ENCODE peak calls at places on chromosomes 16 and 17, in nine cellular contexts. One of them, this sample, is unnamed.
A peak's percentile ranks its signal among the peaks of the same experiment; 100 is the strongest.

GRCh38 chr17:7982666-7983065 is 19.7 kb upstream of the GUCY2D start:
- DNase-seq in bronchial epithelial cell: peak; percentile 35
- DNase-seq in cardiac fibroblast: peak; percentile 44
- DNase-seq in activated B cell treated with CpG ODN at 0.5 μM for 24 hours: no peak
- DNase-seq in PC-3: peak; percentile 51
- DNase-seq in Calu3: no peak
- DNase-seq in suprapubic skin: no peak
- DNase-seq in AG09319: no peak
- DNase-seq in GM12865: no peak
- DNase-seq in this sample: peak; percentile 72

GRCh38 chr17:76155988-76156661 is 15.1 kb upstream of the FOXJ1 start:
- DNase-seq in AG09319: no peak
- DNase-seq in GM12865: no peak
- DNase-seq in PC-3: no peak
- DNase-seq in cardiac fibroblast: no peak
- DNase-seq in suprapubic skin: no peak
- DNase-seq in activated B cell treated with CpG ODN at 0.5 μM for 24 hours: no peak
- DNase-seq in Calu3: no peak
- DNase-seq in bronchial epithelial cell: no peak
- DNase-seq in this sample: peak; percentile 57

GRCh38 chr17:10034719-10035475 is 129.8 kb upstream of the RCVRN start:
- DNase-seq in cardiac fibroblast: no peak
- DNase-seq in activated B cell treated with CpG ODN at 0.5 μM for 24 hours: no peak
- DNase-seq in PC-3: no peak
- DNase-seq in AG09319: no peak
- DNase-seq in GM12865: no peak
- DNase-seq in bronchial epithelial cell: no peak
- DNase-seq in suprapubic skin: no peak
- DNase-seq in Calu3: no peak
- DNase-seq in this sample: no peak

GRCh38 chr16:87538594-87538993 is 45.8 kb upstream of the ZCCHC14 start:
- DNase-seq in Calu3: no peak
- DNase-seq in PC-3: no peak
- DNase-seq in bronchial epithelial cell: no peak
- DNase-seq in suprapubic skin: no peak
- DNase-seq in GM12865: no peak
- DNase-seq in AG09319: peak; percentile 40
- DNase-seq in cardiac fibroblast: peak; percentile 23
- DNase-seq in activated B cell treated with CpG ODN at 0.5 μM for 24 hours: no peak
- DNase-seq in this sample: no peak

GRCh38 chr17:18626152-18626870 is 17.9 kb downstream of the TBC1D28 start:
- DNase-seq in bronchial epithelial cell: no peak
- DNase-seq in cardiac fibroblast: no peak
- DNase-seq in suprapubic skin: no peak
- DNase-seq in AG09319: no peak
- DNase-seq in activated B cell treated with CpG ODN at 0.5 μM for 24 hours: no peak
- DNase-seq in GM12865: no peak
- DNase-seq in Calu3: no peak
- DNase-seq in PC-3: no peak
- DNase-seq in this sample: no peak

GRCh38 chr17:8012996-8013640 is 10.7 kb downstream of the GUCY2D start:
- DNase-seq in suprapubic skin: no peak
- DNase-seq in GM12865: no peak
- DNase-seq in cardiac fibroblast: no peak
- DNase-seq in AG09319: no peak
- DNase-seq in activated B cell treated with CpG ODN at 0.5 μM for 24 hours: no peak
- DNase-seq in PC-3: no peak
- DNase-seq in Calu3: no peak
- DNase-seq in bronchial epithelial cell: no peak
- DNase-seq in this sample: no peak

GRCh38 chr17:75848523-75849303 is 4.5 kb upstream of the UNC13D start:
- DNase-seq in activated B cell treated with CpG ODN at 0.5 μM for 24 hours: peak; percentile 60
- DNase-seq in bronchial epithelial cell: peak; percentile 58
- DNase-seq in cardiac fibroblast: peak; percentile 65
- DNase-seq in suprapubic skin: peak; percentile 86
- DNase-seq in AG09319: no peak
- DNase-seq in PC-3: peak; percentile 85
- DNase-seq in GM12865: peak; percentile 80
- DNase-seq in Calu3: peak; percentile 82
- DNase-seq in this sample: peak; percentile 97

GRCh38 chr17:76353599-76354316 is at the start of gene PRPSAP1:
- DNase-seq in Calu3: peak; percentile 87
- DNase-seq in AG09319: peak; percentile 60
- DNase-seq in PC-3: peak; percentile 97
- DNase-seq in bronchial epithelial cell: peak; percentile 87
- DNase-seq in suprapubic skin: peak; percentile 91
- DNase-seq in cardiac fibroblast: peak; percentile 96
- DNase-seq in GM12865: peak; percentile 95
- DNase-seq in activated B cell treated with CpG ODN at 0.5 μM for 24 hours: peak; percentile 83
- DNase-seq in this sample: peak; percentile 96

GRCh38 chr16:27428035-27428785 is 26.2 kb downstream of the IL21R start:
- DNase-seq in Calu3: no peak
- DNase-seq in activated B cell treated with CpG ODN at 0.5 μM for 24 hours: peak; percentile 18
- DNase-seq in cardiac fibroblast: no peak
- DNase-seq in bronchial epithelial cell: no peak
- DNase-seq in GM12865: peak; percentile 62
- DNase-seq in AG09319: no peak
- DNase-seq in suprapubic skin: peak; percentile 8
- DNase-seq in PC-3: no peak
- DNase-seq in this sample: peak; percentile 9

GRCh38 chr17:75850928-75851692 is 4.0 kb downstream of the WBP2 start:
- DNase-seq in activated B cell treated with CpG ODN at 0.5 μM for 24 hours: no peak
- DNase-seq in suprapubic skin: no peak
- DNase-seq in bronchial epithelial cell: no peak
- DNase-seq in Calu3: no peak
- DNase-seq in AG09319: no peak
- DNase-seq in GM12865: no peak
- DNase-seq in cardiac fibroblast: no peak
- DNase-seq in PC-3: no peak
- DNase-seq in this sample: no peak

GRCh38 chr16:57045694-57046381 is 46.5 kb upstream of the CPNE2 start:
- DNase-seq in PC-3: peak; percentile 23
- DNase-seq in suprapubic skin: peak; percentile 86
- DNase-seq in activated B cell treated with CpG ODN at 0.5 μM for 24 hours: peak; percentile 57
- DNase-seq in bronchial epithelial cell: peak; percentile 35
- DNase-seq in Calu3: no peak
- DNase-seq in GM12865: peak; percentile 86
- DNase-seq in cardiac fibroblast: peak; percentile 80
- DNase-seq in AG09319: peak; percentile 23
- DNase-seq in this sample: peak; percentile 72

GRCh38 chr16:49129935-49130334 is 151.7 kb downstream of the CBLN1 start:
- DNase-seq in activated B cell treated with CpG ODN at 0.5 μM for 24 hours: no peak
- DNase-seq in PC-3: no peak
- DNase-seq in Calu3: no peak
- DNase-seq in AG09319: no peak
- DNase-seq in bronchial epithelial cell: no peak
- DNase-seq in cardiac fibroblast: no peak
- DNase-seq in suprapubic skin: no peak
- DNase-seq in GM12865: no peak
- DNase-seq in this sample: no peak

GRCh38 chr17:68248199-68248825 is 469 bp downstream of the AMZ2 start:
- DNase-seq in cardiac fibroblast: peak; percentile 71
- DNase-seq in AG09319: peak; percentile 47
- DNase-seq in bronchial epithelial cell: peak; percentile 76
- DNase-seq in GM12865: no peak
- DNase-seq in activated B cell treated with CpG ODN at 0.5 μM for 24 hours: no peak
- DNase-seq in suprapubic skin: peak; percentile 88
- DNase-seq in Calu3: no peak
- DNase-seq in PC-3: peak; percentile 29
- DNase-seq in this sample: no peak

GRCh38 chr17:79740413-79740812 is 9.7 kb downstream of the ENPP7 start:
- DNase-seq in GM12865: no peak
- DNase-seq in activated B cell treated with CpG ODN at 0.5 μM for 24 hours: no peak
- DNase-seq in PC-3: no peak
- DNase-seq in AG09319: no peak
- DNase-seq in cardiac fibroblast: no peak
- DNase-seq in Calu3: no peak
- DNase-seq in bronchial epithelial cell: no peak
- DNase-seq in suprapubic skin: no peak
- DNase-seq in this sample: no peak

GRCh38 chr16:65684230-65684629 is 562.4 kb upstream of the CDH11 start:
- DNase-seq in GM12865: no peak
- DNase-seq in suprapubic skin: no peak
- DNase-seq in cardiac fibroblast: no peak
- DNase-seq in bronchial epithelial cell: no peak
- DNase-seq in activated B cell treated with CpG ODN at 0.5 μM for 24 hours: no peak
- DNase-seq in PC-3: no peak
- DNase-seq in Calu3: no peak
- DNase-seq in AG09319: no peak
- DNase-seq in this sample: no peak
- TF ChIP-seq CTCF in GM12865: peak; percentile 13
- TF ChIP-seq CTCF in suprapubic skin: no peak
- TF ChIP-seq CTCF in cardiac fibroblast: peak; percentile 12
- TF ChIP-seq CTCF in bronchial epithelial cell: no peak
- TF ChIP-seq CTCF in activated B cell treated with CpG ODN at 0.5 μM for 24 hours: no peak
- TF ChIP-seq CTCF in PC-3: peak; percentile 43
- TF ChIP-seq CTCF in Calu3: no peak
- TF ChIP-seq CTCF in AG09319: peak; percentile 13
- TF ChIP-seq CTCF in this sample: no peak

GRCh38 chr16:80719573-80719972 is 84.8 kb downstream of the CDYL2 start:
- DNase-seq in Calu3: no peak
- DNase-seq in PC-3: no peak
- DNase-seq in bronchial epithelial cell: no peak
- DNase-seq in cardiac fibroblast: no peak
- DNase-seq in GM12865: peak; percentile 50
- DNase-seq in suprapubic skin: no peak
- DNase-seq in AG09319: no peak
- DNase-seq in activated B cell treated with CpG ODN at 0.5 μM for 24 hours: no peak
- DNase-seq in this sample: no peak

GRCh38 chr16:80725566-80726162 is 78.7 kb downstream of the CDYL2 start:
- DNase-seq in cardiac fibroblast: no peak
- DNase-seq in PC-3: no peak
- DNase-seq in Calu3: no peak
- DNase-seq in suprapubic skin: no peak
- DNase-seq in bronchial epithelial cell: no peak
- DNase-seq in AG09319: no peak
- DNase-seq in GM12865: no peak
- DNase-seq in activated B cell treated with CpG ODN at 0.5 μM for 24 hours: no peak
- DNase-seq in this sample: no peak

GRCh38 chr16:80723981-80724380 is 80.4 kb downstream of the CDYL2 start:
- DNase-seq in bronchial epithelial cell: no peak
- DNase-seq in PC-3: no peak
- DNase-seq in AG09319: no peak
- DNase-seq in activated B cell treated with CpG ODN at 0.5 μM for 24 hours: no peak
- DNase-seq in Calu3: no peak
- DNase-seq in suprapubic skin: no peak
- DNase-seq in cardiac fibroblast: no peak
- DNase-seq in GM12865: no peak
- DNase-seq in this sample: no peak

GRCh38 chr16:80720759-80721470 is 83.5 kb downstream of the CDYL2 start:
- DNase-seq in Calu3: no peak
- DNase-seq in activated B cell treated with CpG ODN at 0.5 μM for 24 hours: no peak
- DNase-seq in bronchial epithelial cell: peak; percentile 68
- DNase-seq in suprapubic skin: no peak
- DNase-seq in GM12865: peak; percentile 47
- DNase-seq in cardiac fibroblast: no peak
- DNase-seq in PC-3: no peak
- DNase-seq in AG09319: no peak
- DNase-seq in this sample: no peak

DNA sequence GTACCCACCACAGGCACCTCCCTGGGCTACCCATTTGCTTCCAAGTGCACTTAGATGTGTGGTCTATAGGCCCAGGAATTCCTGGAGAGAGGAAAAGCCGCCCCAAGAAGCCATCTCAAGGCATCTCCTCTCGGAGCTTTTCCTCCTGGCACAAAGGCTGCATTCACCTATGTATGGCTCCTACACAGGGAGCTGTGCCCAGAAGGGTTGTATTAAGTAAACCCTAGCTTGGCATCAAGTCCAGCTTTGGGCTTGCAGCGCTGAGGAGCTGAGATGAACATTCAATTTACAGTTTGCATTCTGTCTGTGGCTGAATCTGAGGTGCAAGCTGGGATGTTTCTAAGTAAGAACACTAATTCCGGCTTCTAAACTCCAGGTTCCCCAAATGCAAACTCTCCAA is 81.3 kb downstream of the CDYL2 start:
- DNase-seq in PC-3: no peak
- DNase-seq in GM12865: no peak
- DNase-seq in bronchial epithelial cell: no peak
- DNase-seq in AG09319: no peak
- DNase-seq in cardiac fibroblast: no peak
- DNase-seq in suprapubic skin: no peak
- DNase-seq in activated B cell treated with CpG ODN at 0.5 μM for 24 hours: no peak
- DNase-seq in Calu3: no peak
- DNase-seq in this sample: no peak
- TF ChIP-seq CTCF in PC-3: no peak
- TF ChIP-seq CTCF in GM12865: no peak
- TF ChIP-seq CTCF in bronchial epithelial cell: no peak
- TF ChIP-seq CTCF in AG09319: no peak
- TF ChIP-seq CTCF in cardiac fibroblast: no peak
- TF ChIP-seq CTCF in suprapubic skin: no peak
- TF ChIP-seq CTCF in activated B cell treated with CpG ODN at 0.5 μM for 24 hours: no peak
- TF ChIP-seq CTCF in Calu3: no peak
- TF ChIP-seq CTCF in this sample: no peak

GRCh38 chr17:81394831-81395599 is at the start of gene BAHCC1:
- DNase-seq in cardiac fibroblast: peak; percentile 100
- DNase-seq in GM12865: peak; percentile 87
- DNase-seq in bronchial epithelial cell: peak; percentile 98
- DNase-seq in Calu3: peak; percentile 99
- DNase-seq in activated B cell treated with CpG ODN at 0.5 μM for 24 hours: peak; percentile 70
- DNase-seq in AG09319: peak; percentile 100
- DNase-seq in PC-3: peak; percentile 100
- DNase-seq in suprapubic skin: peak; percentile 100
- DNase-seq in this sample: peak; percentile 100

GRCh38 chr17:81394377-81394747 is 895 bp upstream of the BAHCC1 start:
- DNase-seq in GM12865: no peak
- DNase-seq in suprapubic skin: no peak
- DNase-seq in activated B cell treated with CpG ODN at 0.5 μM for 24 hours: no peak
- DNase-seq in cardiac fibroblast: no peak
- DNase-seq in PC-3: peak; percentile 19
- DNase-seq in bronchial epithelial cell: no peak
- DNase-seq in Calu3: no peak
- DNase-seq in AG09319: no peak
- DNase-seq in this sample: no peak

GRCh38 chr17:81391964-81392908 is 3.0 kb upstream of the BAHCC1 start:
- DNase-seq in AG09319: peak; percentile 67
- DNase-seq in cardiac fibroblast: peak; percentile 50
- DNase-seq in bronchial epithelial cell: no peak
- DNase-seq in activated B cell treated with CpG ODN at 0.5 μM for 24 hours: no peak
- DNase-seq in GM12865: no peak
- DNase-seq in suprapubic skin: no peak
- DNase-seq in PC-3: no peak
- DNase-seq in Calu3: no peak
- DNase-seq in this sample: no peak

GRCh38 chr17:81392909-81393654 is 2.2 kb upstream of the BAHCC1 start:
- DNase-seq in activated B cell treated with CpG ODN at 0.5 μM for 24 hours: peak; percentile 46
- DNase-seq in Calu3: no peak
- DNase-seq in cardiac fibroblast: peak; percentile 44
- DNase-seq in suprapubic skin: no peak
- DNase-seq in bronchial epithelial cell: no peak
- DNase-seq in AG09319: no peak
- DNase-seq in PC-3: peak; percentile 26
- DNase-seq in GM12865: no peak
- DNase-seq in this sample: no peak

GRCh38 chr17:81393684-81394376 is 1.4 kb upstream of the BAHCC1 start:
- DNase-seq in activated B cell treated with CpG ODN at 0.5 μM for 24 hours: peak; percentile 49
- DNase-seq in PC-3: peak; percentile 100
- DNase-seq in AG09319: peak; percentile 99
- DNase-seq in bronchial epithelial cell: peak; percentile 98
- DNase-seq in cardiac fibroblast: peak; percentile 100
- DNase-seq in Calu3: peak; percentile 100
- DNase-seq in suprapubic skin: peak; percentile 100
- DNase-seq in GM12865: peak; percentile 91
- DNase-seq in this sample: peak; percentile 100
- TF ChIP-seq CTCF in activated B cell treated with CpG ODN at 0.5 μM for 24 hours: no peak
- TF ChIP-seq CTCF in PC-3: no peak
- TF ChIP-seq CTCF in AG09319: peak; percentile 24
- TF ChIP-seq CTCF in bronchial epithelial cell: no peak
- TF ChIP-seq CTCF in cardiac fibroblast: no peak
- TF ChIP-seq CTCF in Calu3: no peak
- TF ChIP-seq CTCF in suprapubic skin: no peak
- TF ChIP-seq CTCF in GM12865: no peak
- TF ChIP-seq CTCF in this sample: no peak

GRCh38 chr16:61014869-61015268 is 1021.4 kb downstream of the CDH8 start:
- DNase-seq in GM12865: no peak
- DNase-seq in activated B cell treated with CpG ODN at 0.5 μM for 24 hours: no peak
- DNase-seq in cardiac fibroblast: no peak
- DNase-seq in Calu3: no peak
- DNase-seq in PC-3: no peak
- DNase-seq in bronchial epithelial cell: no peak
- DNase-seq in AG09319: no peak
- DNase-seq in suprapubic skin: no peak
- DNase-seq in this sample: no peak
- TF ChIP-seq CTCF in GM12865: no peak
- TF ChIP-seq CTCF in activated B cell treated with CpG ODN at 0.5 μM for 24 hours: no peak
- TF ChIP-seq CTCF in cardiac fibroblast: no peak
- TF ChIP-seq CTCF in Calu3: no peak
- TF ChIP-seq CTCF in PC-3: no peak
- TF ChIP-seq CTCF in bronchial epithelial cell: no peak
- TF ChIP-seq CTCF in AG09319: no peak
- TF ChIP-seq CTCF in suprapubic skin: no peak
- TF ChIP-seq CTCF in this sample: no peak